ENCODE peak calls at places on chromosomes 4 and X, in eight cellular contexts. One of them, this sample, is unnamed. For H3K4me1, the result is how much of the 10 kb centered on the place peaks cover.

GRCh38 chrX:66163849-66164401 is at the start of gene HEPH:
- DNase-seq in prostate gland: no peak
- DNase-seq in stomach: no peak
- DNase-seq in right lobe of liver: no peak
- DNase-seq in colonic mucosa: peak
- DNase-seq in CD4-positive, alpha-beta memory T cell: no peak
- DNase-seq in left lung: no peak
- DNase-seq in heart right ventricle: no peak
- DNase-seq in this sample: no peak

GRCh38 chr4:71752383-71753042 is 31.4 kb downstream of the GC start:
- DNase-seq in prostate gland: no peak
- DNase-seq in stomach: no peak
- DNase-seq in right lobe of liver: no peak
- DNase-seq in colonic mucosa: peak
- DNase-seq in CD4-positive, alpha-beta memory T cell: no peak
- DNase-seq in left lung: no peak
- DNase-seq in heart right ventricle: no peak
- DNase-seq in this sample: no peak

GRCh38 chr4:185127021-185127925 is 15.8 kb upstream of the SLC25A4 start:
- DNase-seq in prostate gland: peak
- DNase-seq in stomach: no peak
- DNase-seq in right lobe of liver: peak
- DNase-seq in colonic mucosa: no peak
- DNase-seq in CD4-positive, alpha-beta memory T cell: no peak
- DNase-seq in left lung: no peak
- DNase-seq in heart right ventricle: peak
- DNase-seq in this sample: no peak

GRCh38 chr4:3413217-3413671 is 28.5 kb upstream of the HGFAC start:
- DNase-seq in prostate gland: no peak
- DNase-seq in stomach: no peak
- DNase-seq in right lobe of liver: peak
- DNase-seq in colonic mucosa: no peak
- DNase-seq in CD4-positive, alpha-beta memory T cell: no peak
- DNase-seq in left lung: peak
- DNase-seq in heart right ventricle: no peak
- DNase-seq in this sample: no peak

GRCh38 chrX:143669395-143669794 is 33.5 kb upstream of the SLITRK4 start:
- DNase-seq in prostate gland: no peak
- DNase-seq in stomach: no peak
- DNase-seq in right lobe of liver: no peak
- DNase-seq in colonic mucosa: no peak
- DNase-seq in CD4-positive, alpha-beta memory T cell: no peak
- DNase-seq in left lung: no peak
- DNase-seq in heart right ventricle: no peak
- DNase-seq in this sample: no peak

GRCh38 chr4:52841707-52842456 is 20.2 kb upstream of the RASL11B start:
- DNase-seq in prostate gland: no peak
- DNase-seq in stomach: peak
- DNase-seq in right lobe of liver: no peak
- DNase-seq in colonic mucosa: no peak
- DNase-seq in CD4-positive, alpha-beta memory T cell: no peak
- DNase-seq in left lung: no peak
- DNase-seq in heart right ventricle: peak
- DNase-seq in this sample: no peak

GRCh38 chr4:120718979-120719566 is 203.5 kb downstream of the PRDM5 start:
- DNase-seq in prostate gland: no peak
- DNase-seq in stomach: no peak
- DNase-seq in right lobe of liver: no peak
- DNase-seq in colonic mucosa: peak
- DNase-seq in CD4-positive, alpha-beta memory T cell: peak
- DNase-seq in left lung: no peak
- DNase-seq in heart right ventricle: no peak
- DNase-seq in this sample: no peak

GRCh38 chr4:129254126-129254525 is 158.2 kb downstream of the C4orf33 start:
- DNase-seq in prostate gland: no peak
- DNase-seq in stomach: no peak
- DNase-seq in right lobe of liver: no peak
- DNase-seq in colonic mucosa: no peak
- DNase-seq in CD4-positive, alpha-beta memory T cell: no peak
- DNase-seq in left lung: no peak
- DNase-seq in heart right ventricle: no peak
- DNase-seq in this sample: no peak

GRCh38 chrX:50818986-50819385 is 5.0 kb upstream of the SHROOM4 start:
- DNase-seq in prostate gland: no peak
- DNase-seq in stomach: no peak
- DNase-seq in right lobe of liver: no peak
- DNase-seq in colonic mucosa: no peak
- DNase-seq in CD4-positive, alpha-beta memory T cell: no peak
- DNase-seq in left lung: no peak
- DNase-seq in heart right ventricle: no peak
- DNase-seq in this sample: no peak

GRCh38 chrX:50813843-50814661 is at the start of gene SHROOM4:
- DNase-seq in prostate gland: peak
- DNase-seq in stomach: peak
- DNase-seq in right lobe of liver: peak
- DNase-seq in colonic mucosa: peak
- DNase-seq in CD4-positive, alpha-beta memory T cell: no peak
- DNase-seq in left lung: peak
- DNase-seq in heart right ventricle: peak
- DNase-seq in this sample: peak

GRCh38 chrX:50814701-50815476 is 895 bp upstream of the SHROOM4 start:
- DNase-seq in prostate gland: no peak
- DNase-seq in stomach: no peak
- DNase-seq in right lobe of liver: no peak
- DNase-seq in colonic mucosa: peak
- DNase-seq in CD4-positive, alpha-beta memory T cell: no peak
- DNase-seq in left lung: no peak
- DNase-seq in heart right ventricle: no peak
- DNase-seq in this sample: no peak

DNA sequence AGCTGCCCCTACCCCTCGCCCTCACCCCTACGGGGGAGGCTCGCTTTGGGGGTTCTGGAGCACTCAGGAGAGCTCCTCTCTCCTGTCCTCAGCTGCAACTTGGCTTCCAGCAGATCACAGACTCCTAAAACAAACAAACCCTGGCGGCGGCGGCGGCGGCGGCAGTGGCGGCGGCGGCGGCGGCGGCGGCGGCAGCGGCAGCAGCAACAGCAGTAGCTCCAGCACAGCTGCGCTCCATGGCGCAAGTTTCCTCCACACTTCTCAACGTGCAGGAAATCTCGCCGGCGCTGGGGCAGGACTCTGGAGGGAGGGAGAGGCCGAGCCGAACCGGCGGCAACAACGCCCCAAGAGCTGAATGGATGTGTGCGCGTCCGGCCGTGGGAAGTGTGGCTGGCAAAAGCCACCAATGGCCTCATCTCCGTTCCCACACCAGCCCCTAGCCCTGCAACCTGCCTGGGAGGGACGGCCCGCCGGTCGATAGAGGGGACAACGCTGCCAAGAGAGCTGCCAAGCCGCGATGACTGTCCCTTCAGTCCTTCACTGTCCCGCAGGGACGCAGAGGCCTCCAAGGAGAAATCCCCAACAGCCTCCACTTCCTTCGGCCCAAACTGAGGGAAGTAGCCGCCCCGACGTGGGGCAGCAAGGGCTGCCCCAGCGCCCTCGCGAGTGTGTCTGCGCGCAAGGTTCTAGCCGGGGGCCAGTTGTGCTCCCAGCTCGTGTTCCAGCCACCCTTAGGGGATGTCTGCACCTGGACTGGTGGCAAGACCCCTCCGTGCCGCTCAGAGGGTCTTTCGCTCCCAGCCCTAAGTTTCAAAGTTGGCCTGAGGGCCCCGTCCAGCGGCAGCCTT is 775 bp downstream of the SHROOM4 start:
- DNase-seq in prostate gland: peak
- DNase-seq in stomach: peak
- DNase-seq in right lobe of liver: peak
- DNase-seq in colonic mucosa: peak
- DNase-seq in CD4-positive, alpha-beta memory T cell: no peak
- DNase-seq in left lung: peak
- DNase-seq in heart right ventricle: peak
- DNase-seq in this sample: peak
- H3K27ac ChIP-seq in prostate gland: peak
- H3K27ac ChIP-seq in stomach: peak
- H3K27ac ChIP-seq in right lobe of liver: peak
- H3K27ac ChIP-seq in colonic mucosa: peak
- H3K27ac ChIP-seq in CD4-positive, alpha-beta memory T cell: no peak
- H3K27ac ChIP-seq in left lung: peak
- H3K27ac ChIP-seq in heart right ventricle: peak
- H3K27ac ChIP-seq in this sample: peak

DNA sequence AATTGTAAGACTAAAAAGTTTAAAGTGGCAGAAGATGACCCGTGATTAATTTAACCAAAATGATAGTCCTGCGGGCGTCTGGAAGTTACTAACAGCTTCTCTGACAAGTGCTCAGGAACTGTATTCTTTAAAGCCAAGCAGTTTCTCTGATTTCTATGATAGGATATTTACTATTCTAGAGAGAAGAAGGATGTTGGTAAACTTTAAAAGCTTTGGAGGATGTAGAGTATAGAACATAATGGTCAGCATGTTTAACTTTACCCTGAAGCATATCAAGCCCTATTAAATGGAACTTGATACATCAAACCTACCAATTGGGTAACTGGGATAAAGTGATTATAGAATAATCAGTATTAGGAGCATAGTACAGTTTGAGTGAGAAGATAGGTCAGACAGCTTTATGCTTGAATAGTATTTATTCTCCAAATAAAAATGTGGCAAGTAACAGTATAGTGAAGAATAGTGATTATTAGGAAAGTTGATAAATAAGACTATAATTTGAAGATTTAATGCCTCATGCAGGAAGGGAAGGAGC is 1.8 kb downstream of the STIM2 start:
- DNase-seq in prostate gland: no peak
- DNase-seq in stomach: no peak
- DNase-seq in right lobe of liver: no peak
- DNase-seq in colonic mucosa: no peak
- DNase-seq in CD4-positive, alpha-beta memory T cell: no peak
- DNase-seq in left lung: no peak
- DNase-seq in heart right ventricle: no peak
- DNase-seq in this sample: no peak
- H3K4me3 ChIP-seq in prostate gland: peak
- H3K4me3 ChIP-seq in stomach: peak
- H3K4me3 ChIP-seq in right lobe of liver: peak
- H3K4me3 ChIP-seq in colonic mucosa: peak
- H3K4me3 ChIP-seq in CD4-positive, alpha-beta memory T cell: peak
- H3K4me3 ChIP-seq in left lung: peak
- H3K4me3 ChIP-seq in heart right ventricle: peak
- H3K4me3 ChIP-seq in this sample: peak

GRCh38 chrX:13088155-13088485 is 43.7 kb upstream of the FAM9C start:
- DNase-seq in prostate gland: no peak
- DNase-seq in stomach: no peak
- DNase-seq in right lobe of liver: no peak
- DNase-seq in colonic mucosa: no peak
- DNase-seq in CD4-positive, alpha-beta memory T cell: peak
- DNase-seq in left lung: no peak
- DNase-seq in heart right ventricle: no peak
- DNase-seq in this sample: no peak
- H3K4me1 ChIP-seq in prostate gland: under half
- H3K4me1 ChIP-seq in stomach: under half
- H3K4me1 ChIP-seq in right lobe of liver: under half
- H3K4me1 ChIP-seq in colonic mucosa: under half
- H3K4me1 ChIP-seq in CD4-positive, alpha-beta memory T cell: half or more
- H3K4me1 ChIP-seq in left lung: under half
- H3K4me1 ChIP-seq in heart right ventricle: under half
- H3K4me1 ChIP-seq in this sample: under half

DNA sequence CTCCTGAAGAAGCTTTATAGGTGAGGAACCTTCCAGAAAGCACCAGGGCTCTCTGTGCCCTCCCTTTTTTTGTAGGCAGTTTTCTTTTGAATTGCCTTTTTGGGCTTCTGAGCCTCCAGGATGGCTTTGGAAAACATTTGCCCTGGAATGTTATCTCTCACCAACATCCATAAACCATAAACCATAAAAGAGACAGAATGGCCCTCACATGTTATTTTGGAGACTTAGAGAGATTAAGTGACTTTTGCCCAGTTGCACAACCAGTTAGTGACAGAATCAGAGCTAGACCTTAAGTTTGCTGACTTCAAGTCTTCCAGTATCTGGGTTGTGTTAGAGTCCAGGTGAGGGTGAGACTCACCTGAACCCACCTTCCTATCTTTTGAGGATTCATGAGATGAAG is 153.0 kb upstream of the STX18 start:
- DNase-seq in prostate gland: no peak
- DNase-seq in stomach: no peak
- DNase-seq in right lobe of liver: no peak
- DNase-seq in colonic mucosa: no peak
- DNase-seq in CD4-positive, alpha-beta memory T cell: no peak
- DNase-seq in left lung: no peak
- DNase-seq in heart right ventricle: no peak
- DNase-seq in this sample: no peak
- H3K27ac ChIP-seq in prostate gland: no peak
- H3K27ac ChIP-seq in stomach: no peak
- H3K27ac ChIP-seq in right lobe of liver: no peak
- H3K27ac ChIP-seq in colonic mucosa: no peak
- H3K27ac ChIP-seq in CD4-positive, alpha-beta memory T cell: no peak
- H3K27ac ChIP-seq in left lung: no peak
- H3K27ac ChIP-seq in heart right ventricle: no peak
- H3K27ac ChIP-seq in this sample: no peak

GRCh38 chrX:16125520-16126149 is 2.3 kb downstream of the GRPR start:
- DNase-seq in prostate gland: peak
- DNase-seq in stomach: no peak
- DNase-seq in right lobe of liver: peak
- DNase-seq in colonic mucosa: no peak
- DNase-seq in CD4-positive, alpha-beta memory T cell: no peak
- DNase-seq in left lung: no peak
- DNase-seq in heart right ventricle: no peak
- DNase-seq in this sample: no peak
- H3K4me3 ChIP-seq in prostate gland: no peak
- H3K4me3 ChIP-seq in stomach: no peak
- H3K4me3 ChIP-seq in right lobe of liver: no peak
- H3K4me3 ChIP-seq in colonic mucosa: no peak
- H3K4me3 ChIP-seq in CD4-positive, alpha-beta memory T cell: no peak
- H3K4me3 ChIP-seq in left lung: no peak
- H3K4me3 ChIP-seq in heart right ventricle: no peak
- H3K4me3 ChIP-seq in this sample: no peak

GRCh38 chr4:107500551-107500950 is 219.5 kb downstream of the PAPSS1 start:
- DNase-seq in prostate gland: no peak
- DNase-seq in stomach: no peak
- DNase-seq in right lobe of liver: no peak
- DNase-seq in colonic mucosa: no peak
- DNase-seq in CD4-positive, alpha-beta memory T cell: no peak
- DNase-seq in left lung: no peak
- DNase-seq in heart right ventricle: no peak
- DNase-seq in this sample: no peak
- H3K4me1 ChIP-seq in prostate gland: under half
- H3K4me1 ChIP-seq in stomach: under half
- H3K4me1 ChIP-seq in right lobe of liver: under half
- H3K4me1 ChIP-seq in colonic mucosa: under half
- H3K4me1 ChIP-seq in CD4-positive, alpha-beta memory T cell: under half
- H3K4me1 ChIP-seq in left lung: under half
- H3K4me1 ChIP-seq in heart right ventricle: under half
- H3K4me1 ChIP-seq in this sample: under half

This sample was measured in right atrium auricular region.